ENCODE peak calls at places on chromosomes 12 and 14, in five cellular contexts. One of them, this sample, is unnamed.

GRCh38 chr12:78293039-78293686 is 462.5 kb downstream of the NAV3 start:
- DNase-seq in tibial nerve: no peak
- DNase-seq in HFFc6: peak
- DNase-seq in B cell: no peak
- DNase-seq in fibroblast of mammary gland: peak
- DNase-seq in this sample: no peak

GRCh38 chr14:68507544-68508081 is 285.3 kb downstream of the ZFP36L1 start:
- DNase-seq in tibial nerve: no peak
- DNase-seq in HFFc6: no peak
- DNase-seq in B cell: no peak
- DNase-seq in fibroblast of mammary gland: no peak
- DNase-seq in this sample: no peak

GRCh38 chr14:89011727-89012271 is 187.3 kb downstream of the TTC8 start:
- DNase-seq in tibial nerve: no peak
- DNase-seq in HFFc6: no peak
- DNase-seq in B cell: no peak
- DNase-seq in fibroblast of mammary gland: no peak
- DNase-seq in this sample: no peak

GRCh38 chr12:16668198-16668597 is 62.2 kb upstream of the LMO3 start:
- DNase-seq in tibial nerve: no peak
- DNase-seq in HFFc6: no peak
- DNase-seq in B cell: no peak
- DNase-seq in fibroblast of mammary gland: no peak
- DNase-seq in this sample: no peak

GRCh38 chr12:23169012-23170003 is 544.3 kb downstream of the ETNK1 start:
- DNase-seq in tibial nerve: no peak
- DNase-seq in HFFc6: no peak
- DNase-seq in B cell: no peak
- DNase-seq in fibroblast of mammary gland: no peak
- DNase-seq in this sample: no peak

GRCh38 chr12:92044435-92044834 is 101.2 kb downstream of the BTG1 start:
- DNase-seq in tibial nerve: no peak
- DNase-seq in HFFc6: no peak
- DNase-seq in B cell: no peak
- DNase-seq in fibroblast of mammary gland: no peak
- DNase-seq in this sample: no peak

GRCh38 chr14:80278293-80279037 is 67.2 kb upstream of the DIO2 start:
- DNase-seq in tibial nerve: peak
- DNase-seq in HFFc6: no peak
- DNase-seq in B cell: no peak
- DNase-seq in fibroblast of mammary gland: peak
- DNase-seq in this sample: no peak

GRCh38 chr12:123085046-123085445 is 65.8 kb downstream of the PITPNM2 start:
- DNase-seq in tibial nerve: no peak
- DNase-seq in HFFc6: no peak
- DNase-seq in B cell: no peak
- DNase-seq in fibroblast of mammary gland: no peak
- DNase-seq in this sample: no peak

GRCh38 chr12:132481771-132482745 is 7.9 kb upstream of the FBRSL1 start:
- DNase-seq in tibial nerve: no peak
- DNase-seq in HFFc6: no peak
- DNase-seq in B cell: no peak
- DNase-seq in fibroblast of mammary gland: no peak
- DNase-seq in this sample: no peak

GRCh38 chr14:100803694-100804075 is 22.2 kb upstream of the MEG3 start:
- DNase-seq in tibial nerve: no peak
- DNase-seq in HFFc6: no peak
- DNase-seq in B cell: no peak
- DNase-seq in fibroblast of mammary gland: no peak
- DNase-seq in this sample: no peak

GRCh38 chr12:56307221-56307965 is 7.3 kb upstream of the CS start:
- DNase-seq in tibial nerve: no peak
- DNase-seq in HFFc6: no peak
- DNase-seq in B cell: no peak
- DNase-seq in fibroblast of mammary gland: no peak
- DNase-seq in this sample: no peak

GRCh38 chr12:75482636-75483035 is 2.1 kb downstream of the GLIPR1 start:
- DNase-seq in tibial nerve: no peak
- DNase-seq in HFFc6: no peak
- DNase-seq in B cell: no peak
- DNase-seq in fibroblast of mammary gland: peak
- DNase-seq in this sample: no peak

GRCh38 chr12:3342051-3342450 is 149.0 kb upstream of the PRMT8 start:
- DNase-seq in tibial nerve: no peak
- DNase-seq in HFFc6: peak
- DNase-seq in B cell: no peak
- DNase-seq in fibroblast of mammary gland: peak
- DNase-seq in this sample: peak

GRCh38 chr14:39441805-39442204 is 9.6 kb upstream of the FBXO33 start:
- DNase-seq in tibial nerve: no peak
- DNase-seq in HFFc6: no peak
- DNase-seq in B cell: no peak
- DNase-seq in fibroblast of mammary gland: no peak
- DNase-seq in this sample: no peak

GRCh38 chr12:69655616-69656336 is 43.3 kb downstream of the BEST3 start:
- DNase-seq in tibial nerve: no peak
- DNase-seq in HFFc6: peak
- DNase-seq in B cell: no peak
- DNase-seq in fibroblast of mammary gland: peak
- DNase-seq in this sample: no peak

GRCh38 chr12:1993341-1993740 is 10.9 kb downstream of the DCP1B start:
- DNase-seq in tibial nerve: no peak
- DNase-seq in HFFc6: peak
- DNase-seq in B cell: no peak
- DNase-seq in fibroblast of mammary gland: peak
- DNase-seq in this sample: no peak

GRCh38 chr12:2179953-2180736 is 127.4 kb downstream of the CACNA1C start:
- DNase-seq in tibial nerve: no peak
- DNase-seq in HFFc6: peak
- DNase-seq in B cell: no peak
- DNase-seq in fibroblast of mammary gland: peak
- DNase-seq in this sample: no peak

GRCh38 chr14:104353921-104354701 is 215.7 kb downstream of the KIF26A start:
- DNase-seq in tibial nerve: no peak
- DNase-seq in HFFc6: no peak
- DNase-seq in B cell: no peak
- DNase-seq in fibroblast of mammary gland: no peak
- DNase-seq in this sample: peak

GRCh38 chr12:80269953-80270552 is 170.7 kb downstream of the OTOGL start:
- DNase-seq in tibial nerve: no peak
- DNase-seq in HFFc6: peak
- DNase-seq in B cell: no peak
- DNase-seq in fibroblast of mammary gland: peak
- DNase-seq in this sample: peak

GRCh38 chr14:21025374-21026151 is 702 bp upstream of the NDRG2 start:
- DNase-seq in tibial nerve: peak
- DNase-seq in HFFc6: no peak
- DNase-seq in B cell: no peak
- DNase-seq in fibroblast of mammary gland: no peak
- DNase-seq in this sample: peak

GRCh38 chr14:68574906-68575305 is 218.0 kb downstream of the ZFP36L1 start:
- DNase-seq in tibial nerve: no peak
- DNase-seq in HFFc6: peak
- DNase-seq in B cell: no peak
- DNase-seq in fibroblast of mammary gland: peak
- DNase-seq in this sample: no peak

GRCh38 chr12:644293-644639 is 19.0 kb downstream of the NINJ2 start:
- DNase-seq in tibial nerve: no peak
- DNase-seq in HFFc6: no peak
- DNase-seq in B cell: no peak
- DNase-seq in fibroblast of mammary gland: no peak
- DNase-seq in this sample: no peak

GRCh38 chr12:645563-646071 is 17.6 kb downstream of the NINJ2 start:
- DNase-seq in tibial nerve: no peak
- DNase-seq in HFFc6: peak
- DNase-seq in B cell: no peak
- DNase-seq in fibroblast of mammary gland: peak
- DNase-seq in this sample: no peak

GRCh38 chr12:643478-644292 is 19.6 kb downstream of the NINJ2 start:
- DNase-seq in tibial nerve: no peak
- DNase-seq in HFFc6: no peak
- DNase-seq in B cell: no peak
- DNase-seq in fibroblast of mammary gland: peak
- DNase-seq in this sample: no peak

GRCh38 chr12:644818-645552 is 18.3 kb downstream of the NINJ2 start:
- DNase-seq in tibial nerve: no peak
- DNase-seq in HFFc6: no peak
- DNase-seq in B cell: no peak
- DNase-seq in fibroblast of mammary gland: peak
- DNase-seq in this sample: no peak

DNA sequence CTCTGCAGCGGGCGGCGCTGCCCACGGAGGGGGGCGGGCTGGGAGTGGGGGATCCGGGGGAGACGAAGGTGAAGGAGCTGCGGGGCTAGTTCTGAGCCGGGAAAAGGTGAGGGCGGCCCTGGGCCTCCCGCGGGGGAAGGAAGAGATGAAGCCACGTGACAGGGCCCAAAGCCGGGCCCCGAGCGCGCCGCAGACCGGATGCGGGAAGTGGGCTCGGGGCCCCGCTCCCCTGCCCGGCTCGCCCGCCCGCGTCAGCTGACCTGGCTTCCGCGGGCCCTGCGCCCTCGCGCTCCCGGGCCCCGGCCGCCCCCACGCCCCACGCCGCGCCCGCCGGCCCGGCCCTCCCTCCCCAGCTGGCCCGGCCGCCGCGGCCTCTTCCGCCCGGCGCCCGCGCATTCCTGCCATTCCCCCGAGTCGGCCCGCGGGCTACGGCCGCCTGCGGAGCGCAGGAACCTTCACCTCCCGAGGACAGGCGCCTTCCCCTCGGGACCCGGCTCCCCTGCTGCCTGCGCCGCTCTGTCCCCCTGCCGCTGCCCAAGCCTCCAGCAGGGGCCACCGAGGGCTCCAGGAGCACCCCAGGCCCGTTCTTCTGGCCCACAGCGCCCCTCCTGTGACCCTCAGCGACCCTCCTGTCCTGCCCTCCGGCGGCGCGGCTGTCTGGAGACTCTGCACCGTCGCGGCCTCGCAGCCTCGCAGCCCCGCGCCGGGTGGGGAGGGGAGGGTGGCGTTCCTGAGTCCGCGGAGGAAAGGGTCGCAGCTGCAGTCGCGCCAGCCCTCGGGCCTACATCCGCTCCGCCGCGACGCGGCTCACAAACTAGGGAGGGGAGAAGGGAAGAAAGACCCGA is 20.4 kb downstream of the NINJ2 start:
- DNase-seq in tibial nerve: no peak
- DNase-seq in HFFc6: peak
- DNase-seq in B cell: peak
- DNase-seq in fibroblast of mammary gland: peak
- DNase-seq in this sample: peak
- TF ChIP-seq CTCF in tibial nerve: peak
- TF ChIP-seq CTCF in HFFc6: peak
- TF ChIP-seq CTCF in B cell: peak
- TF ChIP-seq CTCF in fibroblast of mammary gland: no peak
- TF ChIP-seq CTCF in this sample: peak

DNA sequence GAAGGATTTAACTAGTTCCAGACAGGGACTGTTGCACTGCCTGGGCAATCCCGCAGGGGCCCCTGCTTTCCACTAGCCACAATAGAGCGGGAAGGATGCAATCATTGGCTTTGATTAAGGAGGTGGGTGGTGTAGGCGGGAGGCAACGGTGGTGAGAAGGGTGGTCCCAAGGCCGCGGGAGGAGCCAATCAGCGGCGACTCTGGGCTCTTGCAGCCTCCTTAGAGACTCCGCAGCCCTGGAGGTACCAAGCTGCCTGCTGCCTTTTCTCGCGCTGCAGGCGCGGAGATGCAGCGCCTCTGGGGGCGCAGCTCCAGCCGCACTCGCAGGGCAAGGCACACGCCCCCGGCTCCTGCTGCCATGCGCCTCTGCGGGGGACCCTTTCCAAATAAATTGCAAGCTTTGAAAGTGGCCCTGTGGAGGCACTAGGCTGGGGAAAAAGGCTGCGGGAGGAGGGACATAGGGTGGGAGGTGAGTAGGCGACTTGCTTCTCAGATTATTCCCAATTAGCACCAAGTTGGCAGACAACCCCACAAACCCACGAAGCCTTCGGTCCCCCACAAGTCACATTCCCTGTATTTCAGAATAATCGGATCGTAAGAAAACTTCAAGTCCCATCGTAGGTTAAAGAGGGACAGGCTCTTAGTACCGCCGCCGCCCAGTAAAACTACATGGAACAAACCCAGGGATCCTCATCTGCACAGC is 860 bp upstream of the KCNA1 start:
- DNase-seq in tibial nerve: no peak
- DNase-seq in HFFc6: no peak
- DNase-seq in B cell: no peak
- DNase-seq in fibroblast of mammary gland: peak
- DNase-seq in this sample: peak
- TF ChIP-seq CTCF in tibial nerve: no peak
- TF ChIP-seq CTCF in HFFc6: no peak
- TF ChIP-seq CTCF in B cell: no peak
- TF ChIP-seq CTCF in fibroblast of mammary gland: no peak
- TF ChIP-seq CTCF in this sample: no peak

DNA sequence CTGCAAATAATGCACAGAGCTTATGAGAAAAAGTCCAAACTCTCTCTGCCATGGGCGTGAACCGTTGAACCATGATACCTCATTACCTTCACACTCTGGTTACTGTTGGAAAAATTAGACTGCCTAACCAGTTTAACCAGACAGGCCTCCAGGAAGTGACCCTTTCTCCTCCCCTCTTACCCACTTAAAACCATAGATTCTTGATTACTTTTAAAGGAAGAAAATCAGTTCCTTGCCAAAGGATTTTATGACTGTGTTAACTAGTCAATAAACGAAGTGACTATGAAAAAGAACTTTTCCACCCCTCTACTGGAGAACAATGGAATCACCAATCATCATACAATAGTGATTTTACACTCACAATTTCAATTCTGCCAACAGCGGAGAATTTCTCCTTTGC is 254.0 kb upstream of the ATP2B1 start:
- DNase-seq in tibial nerve: no peak
- DNase-seq in HFFc6: no peak
- DNase-seq in B cell: no peak
- DNase-seq in fibroblast of mammary gland: peak
- DNase-seq in this sample: no peak
- TF ChIP-seq CTCF in tibial nerve: no peak
- TF ChIP-seq CTCF in HFFc6: peak
- TF ChIP-seq CTCF in B cell: peak
- TF ChIP-seq CTCF in fibroblast of mammary gland: peak
- TF ChIP-seq CTCF in this sample: peak

DNA sequence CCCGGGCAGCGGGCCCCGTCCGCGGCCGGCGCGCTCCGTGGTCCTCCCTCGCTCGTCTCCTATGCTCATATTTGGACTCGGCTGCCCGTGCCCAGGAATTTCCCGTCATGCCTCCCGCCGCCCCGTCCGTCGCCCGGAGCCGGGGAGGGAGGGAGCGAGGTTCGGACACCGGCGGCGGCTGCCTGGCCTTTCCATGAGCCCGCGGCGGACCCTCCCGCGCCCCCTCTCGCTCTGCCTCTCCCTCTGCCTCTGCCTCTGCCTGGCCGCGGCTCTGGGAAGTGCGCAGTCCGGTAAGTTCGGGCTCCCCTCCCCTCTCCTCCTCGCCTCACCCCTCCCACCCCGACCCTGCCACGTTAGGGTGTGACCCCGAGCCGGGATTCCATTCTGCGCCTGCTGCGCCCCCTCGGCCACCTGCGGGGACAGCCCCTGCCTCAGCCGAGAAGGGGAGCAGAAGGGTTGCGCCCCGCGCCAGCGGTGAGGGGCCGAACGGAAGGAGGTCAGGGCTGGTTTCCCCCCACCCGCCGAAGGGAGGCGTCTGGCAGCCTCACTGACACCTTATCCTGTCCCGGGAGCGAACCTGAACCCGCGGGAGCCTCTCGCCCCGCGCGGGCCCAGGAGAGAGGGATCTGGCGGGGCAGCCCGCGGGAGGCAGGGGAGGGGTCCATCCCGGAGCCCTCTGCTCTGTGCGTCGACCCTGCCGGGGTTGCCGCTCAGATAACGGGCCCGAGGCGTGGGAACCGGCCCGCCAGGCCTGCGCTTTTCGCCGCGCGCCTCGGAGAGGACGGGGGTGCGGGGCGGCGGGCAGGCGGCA is at the start of gene MSRB3:
- DNase-seq in tibial nerve: peak
- DNase-seq in HFFc6: peak
- DNase-seq in B cell: no peak
- DNase-seq in fibroblast of mammary gland: peak
- DNase-seq in this sample: peak
- TF ChIP-seq CTCF in tibial nerve: no peak
- TF ChIP-seq CTCF in HFFc6: peak
- TF ChIP-seq CTCF in B cell: no peak
- TF ChIP-seq CTCF in fibroblast of mammary gland: no peak
- TF ChIP-seq CTCF in this sample: no peak

This sample was measured in endothelial cell.